ENCODE peak calls at places on chromosomes 1 and 21, in eight cellular contexts. One of them, this sample, is unnamed.

GRCh38 chr1:196538473-196538872 is 69.8 kb downstream of the KCNT2 start:
- DNase-seq in NCI-H524: no peak
- DNase-seq in EL: no peak
- DNase-seq in aorta: no peak
- DNase-seq in uterus: no peak
- DNase-seq in GM20000: no peak
- DNase-seq in progenitor cell of endocrine pancreas: no peak
- DNase-seq in ovary: no peak
- DNase-seq in this sample: no peak

GRCh38 chr1:51237313-51237700 is 1.2 kb downstream of the RNF11 start:
- DNase-seq in NCI-H524: no peak
- DNase-seq in EL: no peak
- DNase-seq in aorta: no peak
- DNase-seq in uterus: no peak
- DNase-seq in GM20000: no peak
- DNase-seq in progenitor cell of endocrine pancreas: no peak
- DNase-seq in ovary: no peak
- DNase-seq in this sample: no peak

GRCh38 chr1:98794196-98794886 is 132.8 kb downstream of the SNX7 start:
- DNase-seq in NCI-H524: peak; percentile 93
- DNase-seq in EL: peak; percentile 74
- DNase-seq in aorta: no peak
- DNase-seq in uterus: no peak
- DNase-seq in GM20000: peak; percentile 47
- DNase-seq in progenitor cell of endocrine pancreas: no peak
- DNase-seq in ovary: no peak
- DNase-seq in this sample: peak; percentile 56

GRCh38 chr1:91754348-91754747 is 131.6 kb downstream of the TGFBR3 start:
- DNase-seq in NCI-H524: no peak
- DNase-seq in EL: peak; percentile 41
- DNase-seq in aorta: no peak
- DNase-seq in uterus: no peak
- DNase-seq in GM20000: peak; percentile 36
- DNase-seq in progenitor cell of endocrine pancreas: no peak
- DNase-seq in ovary: no peak
- DNase-seq in this sample: no peak

GRCh38 chr21:46065215-46065992 is 32.5 kb upstream of the COL6A2 start:
- DNase-seq in NCI-H524: peak; percentile 32
- DNase-seq in EL: peak; percentile 53
- DNase-seq in aorta: peak; percentile 80
- DNase-seq in uterus: peak; percentile 79
- DNase-seq in GM20000: no peak
- DNase-seq in progenitor cell of endocrine pancreas: peak; percentile 9
- DNase-seq in ovary: peak; percentile 73
- DNase-seq in this sample: peak; percentile 86

GRCh38 chr1:24095140-24095859 is 16.6 kb downstream of the MYOM3 start:
- DNase-seq in NCI-H524: no peak
- DNase-seq in EL: no peak
- DNase-seq in aorta: no peak
- DNase-seq in uterus: no peak
- DNase-seq in GM20000: no peak
- DNase-seq in progenitor cell of endocrine pancreas: no peak
- DNase-seq in ovary: no peak
- DNase-seq in this sample: no peak

GRCh38 chr1:111706921-111707320 is 32.3 kb downstream of the INKA2 start:
- DNase-seq in NCI-H524: no peak
- DNase-seq in EL: peak; percentile 25
- DNase-seq in aorta: no peak
- DNase-seq in uterus: no peak
- DNase-seq in GM20000: no peak
- DNase-seq in progenitor cell of endocrine pancreas: no peak
- DNase-seq in ovary: no peak
- DNase-seq in this sample: no peak

GRCh38 chr1:26961826-26962225 is 1.6 kb upstream of the KDF1 start:
- DNase-seq in NCI-H524: no peak
- DNase-seq in EL: peak; percentile 89
- DNase-seq in aorta: no peak
- DNase-seq in uterus: no peak
- DNase-seq in GM20000: no peak
- DNase-seq in progenitor cell of endocrine pancreas: no peak
- DNase-seq in ovary: no peak
- DNase-seq in this sample: peak; percentile 91

GRCh38 chr1:78673120-78673519 is 23.5 kb downstream of the IFI44 start:
- DNase-seq in NCI-H524: peak; percentile 58
- DNase-seq in EL: no peak
- DNase-seq in aorta: no peak
- DNase-seq in uterus: no peak
- DNase-seq in GM20000: no peak
- DNase-seq in progenitor cell of endocrine pancreas: no peak
- DNase-seq in ovary: no peak
- DNase-seq in this sample: no peak

GRCh38 chr21:35350965-35351364 is 301.9 kb upstream of the RUNX1 start:
- DNase-seq in NCI-H524: no peak
- DNase-seq in EL: no peak
- DNase-seq in aorta: no peak
- DNase-seq in uterus: no peak
- DNase-seq in GM20000: no peak
- DNase-seq in progenitor cell of endocrine pancreas: no peak
- DNase-seq in ovary: no peak
- DNase-seq in this sample: no peak

GRCh38 chr1:44851308-44851707 is 8.3 kb upstream of the PTCH2 start:
- DNase-seq in NCI-H524: no peak
- DNase-seq in EL: no peak
- DNase-seq in aorta: no peak
- DNase-seq in uterus: no peak
- DNase-seq in GM20000: no peak
- DNase-seq in progenitor cell of endocrine pancreas: no peak
- DNase-seq in ovary: no peak
- DNase-seq in this sample: no peak

GRCh38 chr1:23423415-23424170 is 955 bp downstream of the TCEA3 start:
- DNase-seq in NCI-H524: no peak
- DNase-seq in EL: no peak
- DNase-seq in aorta: peak; percentile 62
- DNase-seq in uterus: peak; percentile 56
- DNase-seq in GM20000: no peak
- DNase-seq in progenitor cell of endocrine pancreas: peak; percentile 51
- DNase-seq in ovary: peak; percentile 85
- DNase-seq in this sample: peak; percentile 40

GRCh38 chr1:153509729-153510354 is 25.9 kb downstream of the S100A6 start:
- DNase-seq in NCI-H524: peak; percentile 61
- DNase-seq in EL: peak; percentile 50
- DNase-seq in aorta: no peak
- DNase-seq in uterus: no peak
- DNase-seq in GM20000: peak; percentile 58
- DNase-seq in progenitor cell of endocrine pancreas: peak; percentile 44
- DNase-seq in ovary: no peak
- DNase-seq in this sample: peak; percentile 37

GRCh38 chr1:203742446-203742845 is 22.5 kb upstream of the LAX1 start:
- DNase-seq in NCI-H524: peak; percentile 8
- DNase-seq in EL: no peak
- DNase-seq in aorta: no peak
- DNase-seq in uterus: no peak
- DNase-seq in GM20000: no peak
- DNase-seq in progenitor cell of endocrine pancreas: no peak
- DNase-seq in ovary: no peak
- DNase-seq in this sample: no peak

GRCh38 chr1:207289756-207290155 is 31.7 kb upstream of the CD55 start:
- DNase-seq in NCI-H524: no peak
- DNase-seq in EL: no peak
- DNase-seq in aorta: no peak
- DNase-seq in uterus: no peak
- DNase-seq in GM20000: no peak
- DNase-seq in progenitor cell of endocrine pancreas: no peak
- DNase-seq in ovary: no peak
- DNase-seq in this sample: no peak

GRCh38 chr21:17451364-17451869 is 61.4 kb upstream of the CXADR start:
- DNase-seq in NCI-H524: no peak
- DNase-seq in EL: peak; percentile 69
- DNase-seq in aorta: no peak
- DNase-seq in uterus: no peak
- DNase-seq in GM20000: no peak
- DNase-seq in progenitor cell of endocrine pancreas: no peak
- DNase-seq in ovary: no peak
- DNase-seq in this sample: peak; percentile 69

GRCh38 chr1:200968469-200969410 is 54.8 kb downstream of the KIF21B start:
- DNase-seq in NCI-H524: no peak
- DNase-seq in EL: peak; percentile 57
- DNase-seq in aorta: no peak
- DNase-seq in uterus: no peak
- DNase-seq in GM20000: no peak
- DNase-seq in progenitor cell of endocrine pancreas: no peak
- DNase-seq in ovary: no peak
- DNase-seq in this sample: no peak

GRCh38 chr1:6358144-6358624 is 35.4 kb downstream of the ACOT7 start:
- DNase-seq in NCI-H524: no peak
- DNase-seq in EL: no peak
- DNase-seq in aorta: no peak
- DNase-seq in uterus: no peak
- DNase-seq in GM20000: no peak
- DNase-seq in progenitor cell of endocrine pancreas: no peak
- DNase-seq in ovary: no peak
- DNase-seq in this sample: peak; percentile 39

GRCh38 chr1:1894354-1895049 is 3.6 kb upstream of the GNB1 start:
- DNase-seq in NCI-H524: no peak
- DNase-seq in EL: no peak
- DNase-seq in aorta: no peak
- DNase-seq in uterus: no peak
- DNase-seq in GM20000: no peak
- DNase-seq in progenitor cell of endocrine pancreas: no peak
- DNase-seq in ovary: peak; percentile 73
- DNase-seq in this sample: no peak

GRCh38 chr1:72516826-72517225 is 234.5 kb upstream of the NEGR1 start:
- DNase-seq in NCI-H524: no peak
- DNase-seq in EL: no peak
- DNase-seq in aorta: no peak
- DNase-seq in uterus: no peak
- DNase-seq in GM20000: no peak
- DNase-seq in progenitor cell of endocrine pancreas: no peak
- DNase-seq in ovary: no peak
- DNase-seq in this sample: no peak

GRCh38 chr1:213110349-213111300 is 59.6 kb downstream of the RPS6KC1 start:
- DNase-seq in NCI-H524: no peak
- DNase-seq in EL: no peak
- DNase-seq in aorta: no peak
- DNase-seq in uterus: no peak
- DNase-seq in GM20000: peak; percentile 12
- DNase-seq in progenitor cell of endocrine pancreas: no peak
- DNase-seq in ovary: no peak
- DNase-seq in this sample: no peak

GRCh38 chr1:228007801-228008341 is 1.1 kb downstream of the WNT3A start:
- DNase-seq in NCI-H524: peak; percentile 7
- DNase-seq in EL: no peak
- DNase-seq in aorta: no peak
- DNase-seq in uterus: no peak
- DNase-seq in GM20000: no peak
- DNase-seq in progenitor cell of endocrine pancreas: peak; percentile 4
- DNase-seq in ovary: no peak
- DNase-seq in this sample: no peak

GRCh38 chr21:45142469-45142868 is 68.1 kb downstream of the ADARB1 start:
- DNase-seq in NCI-H524: peak; percentile 44
- DNase-seq in EL: peak; percentile 82
- DNase-seq in aorta: peak; percentile 71
- DNase-seq in uterus: no peak
- DNase-seq in GM20000: no peak
- DNase-seq in progenitor cell of endocrine pancreas: no peak
- DNase-seq in ovary: peak; percentile 64
- DNase-seq in this sample: peak; percentile 82

GRCh38 chr1:9767964-9768668 is 55.6 kb downstream of the CLSTN1 start:
- DNase-seq in NCI-H524: no peak
- DNase-seq in EL: no peak
- DNase-seq in aorta: peak; percentile 32
- DNase-seq in uterus: no peak
- DNase-seq in GM20000: no peak
- DNase-seq in progenitor cell of endocrine pancreas: no peak
- DNase-seq in ovary: no peak
- DNase-seq in this sample: no peak

This sample was measured in AG08396.